ENCODE peak calls at places on chromosomes 4 and X, in nine cellular contexts. L, G, O, J, R, I, Z, P and D are unnamed samples.

GRCh38 chr4:113057891-113058290 is 8.4 kb downstream of the ANK2 start:
- DNase-seq in L (peak), G (peak), R (peak), O (no peak), Z (no peak), P (no peak), J (no peak), I (no peak), D (no peak)

GRCh38 chr4:136908122-136908521 is 624.2 kb downstream of the PCDH18 start:
- DNase-seq in I (no peak), O (no peak), R (no peak), P (no peak), J (no peak), G (no peak), L (no peak), Z (no peak), D (no peak)

GRCh38 chrX:88170528-88170927 is 576.5 kb upstream of the CPXCR1 start:
- DNase-seq in R (no peak), G (no peak), I (no peak), Z (no peak), O (no peak), J (no peak), L (no peak), P (no peak), D (no peak)

GRCh38 chr4:77152421-77152820 is 4.6 kb upstream of the CCNG2 start:
- DNase-seq in L (no peak), Z (no peak), I (no peak), R (no peak), J (peak), G (no peak), P (no peak), O (no peak), D (no peak)

GRCh38 chrX:53305996-53306937 is 24.9 kb upstream of the IQSEC2 start:
- DNase-seq in Z (no peak), I (no peak), L (no peak), J (no peak), P (peak), R (no peak), O (no peak), G (no peak), D (no peak)

GRCh38 chr4:137471895-137472294 is 60.4 kb downstream of the PCDH18 start:
- DNase-seq in P (no peak), Z (no peak), J (no peak), G (no peak), R (no peak), O (no peak), L (no peak), I (no peak), D (no peak)

GRCh38 chr4:53592686-53593641 is 1.7 kb upstream of the LNX1 start:
- DNase-seq in I (no peak), G (no peak), J (peak), O (peak), R (peak), Z (peak), P (peak), L (peak), D (no peak)

GRCh38 chrX:147405764-147406163 is 506.0 kb upstream of the FMR1 start:
- DNase-seq in O (no peak), R (no peak), I (no peak), Z (no peak), P (peak), J (no peak), L (no peak), G (no peak), D (no peak)

GRCh38 chr4:4417886-4418285 is 31.0 kb downstream of the NSG1 start:
- DNase-seq in Z (no peak), L (no peak), J (no peak), R (no peak), I (no peak), O (no peak), G (no peak), P (peak), D (no peak)

GRCh38 chrX:27883468-27884092 is 75.8 kb downstream of the MAGEB10 start:
- DNase-seq in Z (no peak), P (no peak), I (no peak), L (no peak), O (no peak), J (no peak), R (no peak), G (no peak), D (no peak)

GRCh38 chrX:77771601-77772000 is 14.4 kb downstream of the ATRX start:
- DNase-seq in I (no peak), P (no peak), Z (no peak), O (no peak), L (no peak), R (no peak), G (no peak), J (no peak), D (no peak)

GRCh38 chrX:13119386-13119785 is 75.0 kb upstream of the FAM9C start:
- DNase-seq in J (no peak), R (no peak), L (peak), G (no peak), P (no peak), Z (no peak), O (no peak), I (no peak), D (no peak)

GRCh38 chr4:40325406-40326019 is 9.6 kb upstream of the CHRNA9 start:
- DNase-seq in R (peak), I (no peak), Z (peak), O (peak), P (no peak), J (peak), G (peak), L (peak), D (peak)

GRCh38 chr4:7505116-7505900 is 70.6 kb upstream of the PSAPL1 start:
- DNase-seq in Z (no peak), P (no peak), L (no peak), I (no peak), O (no peak), J (no peak), R (no peak), G (no peak), D (no peak)

GRCh38 chr4:173934933-173935620 is 348.4 kb downstream of the FBXO8 start:
- DNase-seq in P (no peak), I (no peak), J (peak), O (no peak), L (peak), G (no peak), Z (no peak), R (no peak), D (no peak)

GRCh38 chr4:170395773-170396172 is 306.0 kb upstream of the AADAT start:
- DNase-seq in Z (no peak), P (no peak), G (no peak), R (no peak), J (no peak), I (no peak), O (no peak), L (no peak), D (no peak)